ENCODE peak calls at places on chromosome 18, in five cellular contexts. P, X, Z, T and L are unnamed samples.

GRCh38 chr18:64245461-64245860 is 96.6 kb upstream of the LINC00305 start:
- DNase-seq in P (no peak), X (no peak), T (no peak), Z (no peak), L (no peak)

GRCh38 chr18:6057604-6058003 is 162.3 kb upstream of the TMEM200C start:
- DNase-seq in P (no peak), X (peak; percentile 16), T (no peak), Z (no peak), L (peak; percentile 29)

GRCh38 chr18:6205706-6206105 is 209.0 kb downstream of the L3MBTL4 start:
- DNase-seq in T (no peak), X (peak; percentile 74), P (no peak), Z (no peak), L (peak; percentile 39)

GRCh38 chr18:53441761-53442414 is 782.6 kb downstream of the MBD2 start:
- DNase-seq in Z (no peak), T (no peak), X (no peak), P (no peak), L (no peak)

GRCh38 chr18:45772081-45772480 is 48.1 kb downstream of the SLC14A1 start:
- DNase-seq in P (no peak), X (no peak), T (no peak), Z (no peak), L (no peak)

GRCh38 chr18:21331094-21331493 is 89.1 kb downstream of the GREB1L start:
- DNase-seq in Z (peak; percentile 81), T (no peak), X (no peak), P (no peak), L (no peak)

GRCh38 chr18:58117685-58118403 is 73.8 kb downstream of the NEDD4L start:
- DNase-seq in P (peak; percentile 94), T (peak; percentile 96), Z (no peak), X (peak; percentile 98), L (peak; percentile 97)

GRCh38 chr18:57107141-57107832 is 39.6 kb upstream of the BOD1L2 start:
- DNase-seq in P (peak; percentile 20), T (peak; percentile 48), Z (peak; percentile 58), X (peak; percentile 18), L (peak; percentile 29)

GRCh38 chr18:51074605-51075004 is 44.6 kb downstream of the SMAD4 start:
- DNase-seq in T (no peak), P (no peak), X (no peak), Z (no peak), L (no peak)

GRCh38 chr18:28108801-28109200 is 68.1 kb downstream of the CDH2 start:
- DNase-seq in Z (peak; percentile 21), T (no peak), X (peak; percentile 60), P (peak; percentile 33), L (peak; percentile 69)

GRCh38 chr18:785242-785641 is 26.8 kb downstream of the YES1 start:
- DNase-seq in P (no peak), T (no peak), Z (no peak), X (no peak), L (no peak)

GRCh38 chr18:79819064-79819725 is 21.5 kb downstream of the KCNG2 start:
- DNase-seq in P (no peak), X (no peak), T (no peak), Z (no peak), L (no peak)

GRCh38 chr18:23703057-23703986 is 14.1 kb downstream of the LAMA3 start:
- DNase-seq in P (peak; percentile 63), Z (peak; percentile 49), T (peak; percentile 80), X (peak; percentile 49), L (peak; percentile 77)

GRCh38 chr18:53745228-53745967 is 479.1 kb downstream of the MBD2 start:
- DNase-seq in T (no peak), P (peak; percentile 57), Z (no peak), X (no peak), L (no peak)

GRCh38 chr18:11136241-11136640 is 13.1 kb downstream of the PIEZO2 start:
- DNase-seq in T (no peak), Z (peak; percentile 11), X (no peak), P (no peak), L (no peak)

GRCh38 chr18:9417081-9417841 is 58.1 kb upstream of the RALBP1 start:
- DNase-seq in X (peak; percentile 84), Z (peak; percentile 49), T (peak; percentile 69), P (peak; percentile 11), L (peak; percentile 57)

GRCh38 chr18:36358141-36358540 is 60.6 kb downstream of the FHOD3 start:
- DNase-seq in Z (no peak), X (no peak), P (no peak), T (no peak), L (no peak)

GRCh38 chr18:67265464-67266245 is 250.9 kb downstream of the DSEL start:
- DNase-seq in P (peak; percentile 82), T (peak; percentile 76), Z (no peak), X (peak; percentile 93), L (peak; percentile 76)

GRCh38 chr18:41681138-41681881 is 273.7 kb upstream of the PIK3C3 start:
- DNase-seq in X (peak; percentile 11), T (peak; percentile 45), P (peak; percentile 3), Z (no peak), L (peak; percentile 25)

GRCh38 chr18:12336251-12336650 is 28.2 kb downstream of the TUBB6 start:
- DNase-seq in T (no peak), P (peak; percentile 54), Z (peak; percentile 20), X (no peak), L (no peak)

GRCh38 chr18:65352183-65352582 is 398.6 kb upstream of the CDH7 start:
- DNase-seq in X (no peak), Z (no peak), T (no peak), P (no peak), L (no peak)

GRCh38 chr18:39842042-39842791 is 2112.8 kb upstream of the PIK3C3 start:
- DNase-seq in T (peak; percentile 3), P (no peak), Z (peak; percentile 50), X (no peak), L (no peak)

GRCh38 chr18:80127635-80128034 is 18.6 kb downstream of the ADNP2 start:
- DNase-seq in Z (no peak), P (no peak), T (no peak), X (no peak), L (no peak)

GRCh38 chr18:28706397-28706796 is 529.5 kb upstream of the CDH2 start:
- DNase-seq in P (no peak), X (no peak), T (no peak), Z (no peak), L (no peak)

GRCh38 chr18:5895300-5895885 is at the start of gene TMEM200C:
- DNase-seq in Z (peak; percentile 90), P (no peak), X (peak; percentile 17), T (no peak), L (peak; percentile 49)

GRCh38 chr18:21678897-21679296 is 25.7 kb downstream of the ABHD3 start:
- DNase-seq in Z (no peak), X (no peak), T (peak; percentile 40), P (no peak), L (no peak)

GRCh38 chr18:74896390-74896991 is 298.8 kb downstream of the ZNF407 start:
- DNase-seq in X (no peak), P (peak; percentile 62), Z (peak; percentile 66), T (peak; percentile 16), L (no peak)

GRCh38 chr18:74897971-74898657 is 300.4 kb downstream of the ZNF407 start:
- DNase-seq in T (peak; percentile 21), X (peak; percentile 33), P (peak; percentile 63), Z (no peak), L (peak; percentile 67)

GRCh38 chr18:74895686-74896085 is 298.0 kb downstream of the ZNF407 start:
- DNase-seq in Z (peak; percentile 15), X (peak; percentile 3), P (peak; percentile 35), T (peak; percentile 27), L (peak; percentile 25)

DNA sequence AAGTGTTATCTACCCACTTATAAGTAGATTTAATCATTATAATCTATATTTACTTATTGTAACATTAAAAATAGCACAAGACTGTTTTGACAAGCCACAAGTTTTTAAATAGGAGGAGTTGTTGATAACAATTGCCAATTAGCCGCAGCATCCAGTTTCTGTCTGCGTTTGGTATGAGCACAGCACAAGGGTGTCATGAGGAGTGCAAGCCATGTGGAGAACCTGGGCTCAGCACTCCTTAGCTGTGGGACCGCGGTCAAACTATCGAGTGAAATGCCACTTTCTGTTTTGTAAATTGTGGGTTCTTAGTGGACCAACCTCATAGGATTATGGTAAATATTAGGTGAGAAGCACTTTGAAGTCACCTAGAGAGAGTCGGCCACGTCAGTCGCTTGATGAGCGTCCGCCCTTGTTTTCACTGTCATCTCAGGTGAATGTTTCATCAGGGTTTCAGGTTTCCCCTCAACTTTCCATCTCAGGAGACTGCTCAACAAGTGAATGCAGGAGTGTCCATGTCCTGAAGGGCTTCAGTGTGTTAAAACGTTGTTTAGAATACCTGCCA is 294.5 kb downstream of the ZNF407 start:
- DNase-seq in Z (no peak), P (no peak), T (no peak), X (no peak), L (no peak)
- H2AFZ ChIP-seq in Z (no peak overlapping the region), P (no peak overlapping the region), T (no peak overlapping the region), X (no peak overlapping the region), L (no peak overlapping the region)

GRCh38 chr18:63083555-63083954 is 236.0 kb downstream of the BCL2 start:
- DNase-seq in X (no peak), P (no peak), Z (no peak), T (no peak), L (no peak)

GRCh38 chr18:63084220-63084619 is 235.3 kb downstream of the BCL2 start:
- DNase-seq in Z (no peak), P (no peak), X (no peak), T (no peak), L (no peak)

GRCh38 chr18:63087421-63088230 is 231.9 kb downstream of the BCL2 start:
- DNase-seq in T (no peak), Z (no peak), P (no peak), X (no peak), L (no peak)

GRCh38 chr18:63088262-63088661 is 231.3 kb downstream of the BCL2 start:
- DNase-seq in T (no peak), X (no peak), P (no peak), Z (peak; percentile 32), L (no peak)

GRCh38 chr18:63085611-63086010 is 234.0 kb downstream of the BCL2 start:
- DNase-seq in T (no peak), X (no peak), Z (no peak), P (no peak), L (no peak)
- H3K27me3 ChIP-seq in T (no peaks in the 10 kb centered on the region), X (peaks cover 2% of the 10 kb centered on the region), Z (no peaks in the 10 kb centered on the region), P (no peaks in the 10 kb centered on the region), L (no peaks in the 10 kb centered on the region)

DNA sequence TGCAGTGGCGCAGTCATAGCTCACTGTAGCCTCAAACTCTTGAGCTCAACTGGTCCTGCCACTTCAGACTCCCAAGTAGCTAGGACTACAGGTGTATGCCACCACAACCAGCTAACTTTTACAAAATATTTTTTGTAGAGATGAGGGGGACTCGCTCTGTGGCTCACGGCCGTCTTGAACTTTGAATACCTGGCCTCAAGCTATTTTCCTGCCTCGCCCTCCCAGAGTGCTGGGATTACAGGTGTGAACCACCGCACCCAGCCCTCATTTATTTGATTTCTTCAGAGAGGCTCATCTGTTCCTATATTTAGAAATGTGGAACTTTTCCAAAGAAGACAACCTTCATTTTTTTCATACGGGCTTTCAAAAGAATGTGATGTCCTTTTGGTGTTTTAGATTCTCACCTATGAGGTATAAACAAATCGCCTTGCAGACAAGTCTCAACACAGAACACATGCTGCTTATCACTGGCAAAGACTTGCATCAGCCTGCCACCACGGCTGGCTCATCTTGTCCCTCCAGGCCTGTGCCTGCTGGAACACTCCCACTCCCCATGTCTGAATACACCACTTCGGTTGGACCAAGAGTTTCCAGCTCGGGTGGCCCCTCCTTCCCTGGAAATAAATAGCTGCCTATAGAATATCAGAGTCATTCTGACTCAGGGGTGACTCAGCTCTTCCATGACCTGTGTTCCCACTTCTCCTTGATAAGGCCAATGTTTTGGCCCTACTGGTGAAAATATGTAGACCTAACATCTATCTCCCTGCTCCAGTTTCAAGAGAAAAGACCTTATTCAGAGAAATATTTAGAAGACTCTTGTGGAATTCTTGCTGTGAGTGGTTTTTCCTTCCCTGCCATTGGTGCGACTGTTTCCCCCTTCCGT is 202.6 kb downstream of the TGIF1 start:
- DNase-seq in T (peak; percentile 97), P (peak; percentile 100), X (peak; percentile 99), Z (no peak), L (peak; percentile 99)
- TF ChIP-seq CTCF in T (no peak), P (no peak), X (no peak), Z (no peak), L (peak; percentile 5)

GRCh38 chr18:25594351-25594750 is 242.4 kb upstream of the ZNF521 start:
- DNase-seq in T (no peak), X (peak; percentile 71), P (peak; percentile 37), Z (no peak), L (no peak)
- H2AFZ ChIP-seq in T (no peak overlapping the region), X (no peak overlapping the region), P (no peak overlapping the region), Z (no peak overlapping the region), L (no peak overlapping the region)